ENCODE peak calls at places on chromosomes 7 and 10, in six cellular contexts. C is lower lobe of right lung, A is psoas muscle, Y is heart left ventricle, E is nephron progenitor cell, P is HFFc6. X is an unnamed sample.

GRCh38 chr7:139870406-139870805 is 41.3 kb downstream of the TBXAS1 start:
- DNase-seq in P (no peak), C (no peak), A (no peak), Y (no peak), E (no peak), X (no peak)

GRCh38 chr10:69451784-69452251 is 553 bp downstream of the TSPAN15 start:
- DNase-seq in A (no peak), P (no peak), C (peak), E (no peak), Y (no peak), X (peak)

GRCh38 chr7:123329988-123330643 is 130.3 kb upstream of the SLC13A1 start:
- DNase-seq in Y (no peak), P (no peak), A (no peak), C (no peak), E (no peak), X (no peak)

GRCh38 chr7:151081170-151082101 is 827 bp upstream of the FASTK start:
- DNase-seq in A (peak), P (no peak), E (no peak), Y (no peak), C (no peak), X (no peak)

GRCh38 chr7:95596183-95597135 is at the start of gene PDK4:
- DNase-seq in P (peak), A (peak), E (peak), C (peak), Y (peak), X (peak)

GRCh38 chr7:32347244-32347828 is 142.8 kb downstream of the LSM5 start:
- DNase-seq in E (peak), C (no peak), Y (no peak), A (no peak), P (no peak), X (no peak)

GRCh38 chr7:79923953-79924352 is 210.7 kb upstream of the GNAI1 start:
- DNase-seq in C (no peak), P (no peak), A (no peak), Y (no peak), E (no peak), X (no peak)

GRCh38 chr7:155094636-155095035 is 24.5 kb downstream of the HTR5A start:
- DNase-seq in Y (no peak), E (no peak), P (no peak), A (no peak), C (no peak), X (no peak)

GRCh38 chr10:49743464-49744075 is 18.6 kb downstream of the OGDHL start:
- DNase-seq in C (no peak), P (no peak), A (no peak), Y (no peak), E (no peak), X (no peak)

GRCh38 chr10:49744091-49744685 is 17.9 kb downstream of the OGDHL start:
- DNase-seq in E (no peak), A (no peak), Y (no peak), P (no peak), C (no peak), X (no peak)

GRCh38 chr10:49746626-49747302 is 15.4 kb downstream of the OGDHL start:
- DNase-seq in P (no peak), A (no peak), Y (peak), C (no peak), E (no peak), X (no peak)

GRCh38 chr10:49745756-49746155 is 16.4 kb downstream of the OGDHL start:
- DNase-seq in P (no peak), C (no peak), A (no peak), Y (peak), E (no peak), X (no peak)

GRCh38 chr10:49744924-49745605 is 17.1 kb downstream of the OGDHL start:
- DNase-seq in P (no peak), E (no peak), C (no peak), Y (no peak), A (no peak), X (no peak)
- TF ChIP-seq CTCF in P (peak), E (no peak), C (no peak), Y (no peak), A (no peak), X (no peak)

GRCh38 chr7:127066974-127067373 is 185.8 kb downstream of the GRM8 start:
- DNase-seq in C (no peak), E (no peak), A (no peak), P (no peak), Y (no peak), X (no peak)
- TF ChIP-seq CTCF in C (no peak), E (peak), A (no peak), P (no peak), Y (no peak), X (no peak)

GRCh38 chr10:96618648-96619047 is 31.8 kb upstream of the TM9SF3 start:
- DNase-seq in Y (peak), E (no peak), P (no peak), C (no peak), A (no peak), X (no peak)
- TF ChIP-seq CTCF in Y (no peak), E (no peak), P (no peak), C (no peak), A (no peak), X (no peak)

GRCh38 chr10:132450466-132450824 is 53.4 kb downstream of the PWWP2B start:
- DNase-seq in P (no peak), Y (peak), E (peak), A (peak), C (no peak), X (no peak)
- TF ChIP-seq CTCF in P (no peak), Y (no peak), E (no peak), A (no peak), C (no peak), X (no peak)

GRCh38 chr7:107091306-107091705 is 46.8 kb downstream of the PRKAR2B start:
- DNase-seq in P (no peak), Y (no peak), C (no peak), E (no peak), A (no peak), X (no peak)

GRCh38 chr7:107090452-107090851 is 45.9 kb downstream of the PRKAR2B start:
- DNase-seq in C (no peak), Y (no peak), A (no peak), P (no peak), E (no peak), X (no peak)

GRCh38 chr7:107085180-107085579 is 40.7 kb downstream of the PRKAR2B start:
- DNase-seq in P (no peak), Y (no peak), A (no peak), E (no peak), C (no peak), X (no peak)

DNA sequence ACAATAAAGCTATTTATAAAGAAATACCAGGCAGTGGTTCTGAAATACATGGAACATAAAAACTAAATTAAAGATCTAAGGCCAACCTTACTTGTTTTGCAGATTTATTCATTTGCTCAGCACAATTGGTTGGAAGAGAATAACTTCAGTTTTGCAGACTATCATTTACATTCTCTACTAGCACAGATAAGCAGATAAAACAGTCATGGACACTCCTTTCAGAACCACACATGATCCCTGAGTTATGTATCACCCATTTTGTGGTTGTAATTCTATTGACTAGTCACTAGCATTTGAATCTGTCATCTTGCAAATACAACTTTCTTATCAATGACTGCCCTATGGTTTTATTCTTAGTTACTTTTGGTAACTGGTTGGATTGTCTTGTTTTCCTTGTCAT is 45.1 kb downstream of the PRKAR2B start:
- DNase-seq in P (no peak), Y (no peak), C (no peak), A (no peak), E (no peak), X (no peak)
- TF ChIP-seq CTCF in P (no peak), Y (no peak), C (no peak), A (no peak), E (no peak), X (no peak)

DNA sequence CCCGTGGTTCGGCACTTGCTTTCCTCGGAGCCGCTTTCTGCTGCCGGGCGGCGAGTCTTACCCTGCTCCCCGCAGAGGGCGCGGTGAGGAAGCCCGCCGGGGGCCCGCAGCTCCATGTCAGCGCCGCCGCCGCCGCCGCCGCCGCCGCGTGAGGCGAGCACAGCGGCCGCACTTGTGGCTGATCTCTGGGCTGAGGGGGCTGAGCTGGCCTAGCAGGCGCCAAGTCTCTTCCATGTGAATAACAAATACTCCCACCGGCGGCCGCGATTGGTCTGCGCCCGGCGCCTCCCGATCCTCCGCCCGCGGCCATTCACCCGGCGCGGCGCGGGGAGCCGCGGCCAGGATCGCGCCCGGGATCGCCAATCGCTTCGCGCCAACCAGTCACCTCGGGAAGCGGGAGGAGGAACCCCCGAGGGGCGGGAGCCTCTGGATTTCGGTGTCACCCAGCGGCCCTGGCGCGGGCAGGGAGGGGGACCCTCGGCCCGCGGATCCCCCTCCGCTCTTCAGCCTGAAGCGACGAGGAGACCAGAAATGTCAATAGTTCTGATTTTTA is at the start of gene GRM8:
- DNase-seq in Y (no peak), P (no peak), C (peak), E (peak), A (peak), X (peak)
- TF ChIP-seq CTCF in Y (no peak), P (no peak), C (no peak), E (no peak), A (no peak), X (no peak)

GRCh38 chr10:122277737-122278136 is 6.6 kb downstream of the BTBD16 start:
- DNase-seq in P (no peak), A (no peak), Y (no peak), C (no peak), E (no peak), X (no peak)

GRCh38 chr10:122281751-122282150 is 10.7 kb downstream of the BTBD16 start:
- DNase-seq in A (no peak), Y (no peak), E (no peak), C (no peak), P (no peak), X (no peak)

GRCh38 chr10:122280977-122281376 is 9.9 kb downstream of the BTBD16 start:
- DNase-seq in P (no peak), E (no peak), Y (no peak), C (no peak), A (no peak), X (no peak)

GRCh38 chr10:122280156-122280555 is 9.1 kb downstream of the BTBD16 start:
- DNase-seq in E (no peak), A (no peak), P (no peak), C (no peak), Y (no peak), X (no peak)

GRCh38 chr10:122279725-122280141 is 8.6 kb downstream of the BTBD16 start:
- DNase-seq in Y (no peak), A (no peak), C (no peak), P (peak), E (peak), X (peak)
- TF ChIP-seq CTCF in Y (peak), A (peak), C (peak), P (peak), E (peak), X (peak)

X was measured in mesothelial cell of epicardium.